ENCODE peak calls at places on chromosome 16, in seven cellular contexts. N is right lobe of liver, M is A549, U is IMR-90, P is uterus, X is transverse colon, R is tibial nerve. I is an unnamed sample.

GRCh38 chr16:50721549-50722409 is 20.1 kb upstream of the CYLD start:
- DNase-seq in N (no peak), M (no peak), U (no peak), P (no peak), X (no peak), R (no peak), I (no peak)

GRCh38 chr16:52451971-52452421 is 94.9 kb downstream of the TOX3 start:
- DNase-seq in N (no peak), M (peak; percentile 6), U (no peak), P (no peak), X (peak; percentile 68), R (no peak), I (no peak)

GRCh38 chr16:2517954-2518605 is 2.1 kb upstream of the AMDHD2 start:
- DNase-seq in N (no peak), M (no peak), U (no peak), P (no peak), X (no peak), R (no peak), I (no peak)

GRCh38 chr16:12323007-12323699 is 346.6 kb downstream of the SNX29 start:
- DNase-seq in N (no peak), M (no peak), U (no peak), P (no peak), X (no peak), R (no peak), I (no peak)

GRCh38 chr16:85847681-85848601 is 48.4 kb downstream of the COX4I1 start:
- DNase-seq in N (peak; percentile 87), M (no peak), U (no peak), P (no peak), X (no peak), R (no peak), I (no peak)

GRCh38 chr16:30485818-30486436 is 13.4 kb downstream of the ITGAL start:
- DNase-seq in N (no peak), M (no peak), U (peak; percentile 41), P (no peak), X (no peak), R (no peak), I (no peak)

GRCh38 chr16:1610071-1610840 is 1.6 kb downstream of the IFT140 start:
- DNase-seq in N (peak; percentile 87), M (peak; percentile 92), U (peak; percentile 73), P (peak; percentile 92), X (peak; percentile 94), R (peak; percentile 76), I (peak; percentile 81)

GRCh38 chr16:3645108-3645503 is 9.4 kb upstream of the DNASE1 start:
- DNase-seq in N (peak; percentile 16), M (no peak), U (no peak), P (no peak), X (no peak), R (no peak), I (no peak)

GRCh38 chr16:21987498-21987897 is 13.4 kb downstream of the PDZD9 start:
- DNase-seq in N (no peak), M (no peak), U (no peak), P (no peak), X (no peak), R (no peak), I (no peak)

GRCh38 chr16:47995354-47995753 is 160.4 kb downstream of the ABCC12 start:
- DNase-seq in N (no peak), M (no peak), U (no peak), P (no peak), X (no peak), R (no peak), I (no peak)

GRCh38 chr16:74034862-74035261 is 261.8 kb upstream of the PSMD7 start:
- DNase-seq in N (no peak), M (peak; percentile 19), U (peak; percentile 11), P (no peak), X (peak; percentile 11), R (no peak), I (no peak)

GRCh38 chr16:22194707-22195444 is 11.2 kb upstream of the EEF2K start:
- DNase-seq in N (no peak), M (no peak), U (no peak), P (no peak), X (no peak), R (no peak), I (no peak)

GRCh38 chr16:51245306-51245705 is 94.2 kb upstream of the SALL1 start:
- DNase-seq in N (no peak), M (no peak), U (no peak), P (peak; percentile 79), X (no peak), R (no peak), I (no peak)

GRCh38 chr16:59195242-59195641 is 461.1 kb upstream of the GOT2 start:
- DNase-seq in N (no peak), M (no peak), U (no peak), P (no peak), X (no peak), R (no peak), I (no peak)

GRCh38 chr16:17396762-17397498 is 73.8 kb downstream of the XYLT1 start:
- DNase-seq in N (no peak), M (no peak), U (peak; percentile 52), P (no peak), X (peak; percentile 67), R (no peak), I (no peak)

GRCh38 chr16:21626659-21627277 is 25.6 kb downstream of the IGSF6 start:
- DNase-seq in N (no peak), M (peak; percentile 46), U (peak; percentile 88), P (peak; percentile 63), X (no peak), R (no peak), I (no peak)

GRCh38 chr16:3131755-3132377 is 3.0 kb upstream of the ZNF213 start:
- DNase-seq in N (peak; percentile 57), M (peak; percentile 70), U (peak; percentile 35), P (no peak), X (peak; percentile 55), R (no peak), I (no peak)

GRCh38 chr16:49362230-49362629 is 11.4 kb upstream of the C16orf78 start:
- DNase-seq in N (no peak), M (no peak), U (no peak), P (no peak), X (no peak), R (no peak), I (no peak)

GRCh38 chr16:31038993-31039392 is 5.6 kb downstream of the STX4 start:
- DNase-seq in N (no peak), M (no peak), U (no peak), P (no peak), X (no peak), R (no peak), I (no peak)

GRCh38 chr16:1456951-1457350 is 12.6 kb upstream of the CCDC154 start:
- DNase-seq in N (no peak), M (no peak), U (no peak), P (no peak), X (no peak), R (no peak), I (no peak)

GRCh38 chr16:4696172-4696904 is 3.0 kb downstream of the NUDT16L1 start:
- DNase-seq in N (peak; percentile 51), M (no peak), U (no peak), P (peak; percentile 81), X (no peak), R (no peak), I (no peak)
- TF ChIP-seq POLR2A in N (no peak), M (no peak), U (no peak), P (no peak), X (no peak), R (no peak), I (no peak)

DNA sequence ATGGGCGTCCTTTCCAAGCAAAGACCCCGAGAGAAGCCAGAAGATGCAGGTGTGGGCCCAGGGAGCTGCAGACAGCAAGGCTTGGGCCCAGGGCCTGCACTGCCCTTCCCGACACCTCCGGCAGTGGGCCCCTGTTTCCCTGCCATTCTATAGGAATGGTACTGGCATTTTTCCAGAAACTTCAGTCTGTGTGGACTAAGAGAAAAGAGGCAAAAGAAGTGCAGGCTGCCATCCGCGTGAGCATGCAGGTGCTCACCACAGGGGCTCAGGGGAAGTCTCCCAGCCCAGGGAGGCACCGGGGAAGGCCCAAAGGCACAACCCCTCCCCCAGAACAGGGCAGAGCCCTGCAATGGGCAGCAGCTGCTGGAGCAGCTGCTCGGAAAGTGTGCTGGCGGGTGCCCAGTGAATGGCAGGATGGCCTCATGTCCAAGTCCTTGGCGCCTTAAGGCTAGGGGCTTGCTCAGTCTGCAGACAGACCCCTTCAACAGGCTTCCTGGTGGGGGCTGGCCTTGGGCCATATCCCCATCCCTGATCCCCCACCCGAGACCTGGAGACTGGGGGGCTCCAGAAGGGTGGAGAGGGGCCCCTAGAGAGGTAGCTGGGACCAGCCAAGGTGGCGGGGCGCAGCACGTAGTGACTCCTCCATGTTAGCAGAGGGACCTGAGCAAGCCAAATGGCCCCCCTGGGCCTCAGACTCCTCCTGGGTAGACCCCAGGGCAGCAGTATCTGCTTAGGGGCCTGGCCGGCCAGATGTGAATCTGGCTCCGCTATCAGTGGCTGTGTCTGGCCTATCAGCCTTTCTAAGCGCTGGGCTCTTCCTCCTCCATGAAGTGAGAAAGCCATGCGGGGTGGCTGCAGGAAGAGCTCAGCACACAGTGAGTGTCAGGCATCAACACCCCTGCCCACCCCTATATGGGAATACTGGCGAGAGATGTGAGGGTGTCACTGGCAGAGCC is 6.7 kb upstream of the TPPP3 start:
- DNase-seq in N (no peak), M (no peak), U (no peak), P (no peak), X (no peak), R (no peak), I (peak; percentile 57)
- TF ChIP-seq CTCF in N (no peak), M (no peak), U (no peak), P (no peak), X (peak; percentile 26), R (no peak), I (no peak)

GRCh38 chr16:66690106-66690847 is 6.3 kb downstream of the CMTM4 start:
- DNase-seq in N (no peak), M (no peak), U (no peak), P (no peak), X (no peak), R (no peak), I (no peak)

GRCh38 chr16:66691234-66691633 is 5.3 kb downstream of the CMTM4 start:
- DNase-seq in N (no peak), M (no peak), U (no peak), P (no peak), X (no peak), R (no peak), I (no peak)

GRCh38 chr16:66692341-66692740 is 4.2 kb downstream of the CMTM4 start:
- DNase-seq in N (no peak), M (no peak), U (no peak), P (no peak), X (no peak), R (no peak), I (no peak)

GRCh38 chr16:66695474-66695934 is 1.0 kb downstream of the CMTM4 start:
- DNase-seq in N (no peak), M (no peak), U (no peak), P (no peak), X (peak; percentile 15), R (no peak), I (no peak)

DNA sequence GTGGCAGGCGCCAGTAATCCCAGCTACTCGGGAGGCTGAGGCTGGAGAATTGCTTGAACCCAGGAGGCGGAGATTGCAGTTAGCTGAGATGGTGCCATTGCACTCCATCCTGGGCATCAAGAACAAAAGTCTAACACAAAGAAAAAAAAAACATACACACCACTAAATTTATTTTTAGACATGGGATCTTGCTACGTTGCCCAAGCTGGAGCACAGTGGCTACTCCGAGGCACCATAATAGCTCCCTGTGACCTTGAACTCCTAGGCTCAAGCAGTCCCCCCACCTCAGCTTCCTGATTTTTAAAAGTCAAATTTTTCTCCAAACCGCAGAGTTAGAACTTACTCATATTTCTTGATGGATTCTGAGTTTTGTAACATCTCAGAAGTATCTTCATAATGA is 3.5 kb downstream of the CMTM4 start:
- DNase-seq in N (no peak), M (no peak), U (no peak), P (no peak), X (no peak), R (no peak), I (no peak)
- H3K27ac ChIP-seq in N (no peak overlapping the region), M (no peak overlapping the region), U (no peak overlapping the region), P (no peak overlapping the region), X (no peak overlapping the region), R (no peak overlapping the region), I (no peak overlapping the region)

GRCh38 chr16:28930652-28931051 is 1.1 kb upstream of the CD19 start:
- DNase-seq in N (no peak), M (no peak), U (no peak), P (no peak), X (no peak), R (no peak), I (no peak)
- TF ChIP-seq POLR2A in N (no peak), M (no peak), U (no peak), P (no peak), X (no peak), R (no peak), I (no peak)